ENCODE peak calls at places on chromosomes 1 and 21, in five cellular contexts. S, Y, C, T and K are unnamed samples.
A peak's percentile ranks its signal among the peaks of the same experiment; 100 is the strongest.

GRCh38 chr1:150881331-150882070 is 5.1 kb upstream of the ARNT start:
- DNase-seq in T (no peak), C (no peak), Y (no peak), S (no peak), K (no peak)

GRCh38 chr1:1181938-1182410 is 8.3 kb downstream of the TTLL10 start:
- DNase-seq in S (no peak), C (no peak), Y (no peak), T (peak; percentile 24), K (peak; percentile 1)

GRCh38 chr1:167708940-167709389 is 12.8 kb upstream of the MPZL1 start:
- DNase-seq in S (no peak), C (no peak), Y (no peak), T (no peak), K (no peak)

GRCh38 chr1:195745170-195746009 is 862.9 kb downstream of the KCNT2 start:
- DNase-seq in Y (no peak), C (no peak), T (no peak), S (no peak), K (no peak)

GRCh38 chr1:227317541-227318002 is 720 bp downstream of the CDC42BPA start:
- DNase-seq in T (peak; percentile 71), S (no peak), Y (peak; percentile 65), C (no peak), K (peak; percentile 80)

GRCh38 chr1:234725177-234726132 is 115.5 kb upstream of the IRF2BP2 start:
- DNase-seq in S (no peak), T (no peak), C (peak; percentile 79), Y (peak; percentile 80), K (no peak)

GRCh38 chr1:18151436-18151835 is 43.8 kb downstream of the IGSF21 start:
- DNase-seq in T (no peak), C (no peak), S (no peak), Y (no peak), K (no peak)

GRCh38 chr1:74819062-74819461 is 86.1 kb downstream of the TYW3 start:
- DNase-seq in S (no peak), C (no peak), T (no peak), Y (no peak), K (no peak)

GRCh38 chr1:59298178-59298583 is 1.3 kb downstream of the FGGY start:
- DNase-seq in C (no peak), Y (no peak), S (no peak), T (no peak), K (no peak)

GRCh38 chr21:25929859-25930520 is 195.2 kb downstream of the GABPA start:
- DNase-seq in C (no peak), Y (no peak), T (no peak), S (no peak), K (peak; percentile 18)

GRCh38 chr21:36859744-36860501 is 106.5 kb downstream of the HLCS start:
- DNase-seq in S (no peak), Y (peak; percentile 59), C (peak; percentile 75), T (peak; percentile 85), K (no peak)

GRCh38 chr1:156675271-156675708 is 1.9 kb downstream of the NES start:
- DNase-seq in Y (no peak), S (no peak), T (no peak), C (no peak), K (no peak)

GRCh38 chr1:61078611-61079010 is 3.8 kb upstream of the NFIA start:
- DNase-seq in Y (no peak), S (no peak), C (no peak), T (no peak), K (no peak)

GRCh38 chr1:7247683-7248401 is 462.6 kb downstream of the CAMTA1 start:
- DNase-seq in S (no peak), C (no peak), T (no peak), Y (no peak), K (no peak)

GRCh38 chr1:217525773-217526490 is 105.0 kb downstream of the GPATCH2 start:
- DNase-seq in T (no peak), S (no peak), Y (no peak), C (no peak), K (no peak)

GRCh38 chr1:246726255-246726679 is 2.1 kb downstream of the SCCPDH start:
- DNase-seq in S (no peak), C (no peak), Y (no peak), T (no peak), K (no peak)

GRCh38 chr1:89525169-89525855 is 683 bp downstream of the LRRC8B start:
- DNase-seq in S (peak; percentile 10), T (no peak), Y (peak; percentile 71), C (peak; percentile 56), K (peak; percentile 54)

GRCh38 chr1:44305962-44306422 is 49.1 kb downstream of the ERI3 start:
- DNase-seq in Y (no peak), C (peak; percentile 69), T (no peak), S (no peak), K (no peak)

GRCh38 chr1:78607944-78608343 is 12.3 kb upstream of the IFI44L start:
- DNase-seq in T (peak; percentile 37), S (no peak), C (no peak), Y (no peak), K (no peak)

GRCh38 chr1:36540056-36540455 is 57.3 kb upstream of the CSF3R start:
- DNase-seq in Y (no peak), C (no peak), S (no peak), T (peak; percentile 15), K (no peak)

GRCh38 chr1:72485786-72486185 is 203.4 kb upstream of the NEGR1 start:
- DNase-seq in Y (no peak), S (no peak), T (no peak), C (no peak), K (no peak)

GRCh38 chr1:5509664-5510452 is 482.4 kb downstream of the NPHP4 start:
- DNase-seq in C (peak; percentile 74), T (peak; percentile 78), Y (peak; percentile 65), S (peak; percentile 56), K (peak; percentile 71)

GRCh38 chr1:244315996-244316395 is 135.7 kb downstream of the ADSS2 start:
- DNase-seq in C (peak; percentile 13), S (no peak), Y (no peak), T (no peak), K (no peak)

GRCh38 chr1:43444827-43445225 is 8.9 kb downstream of the HYI start:
- DNase-seq in C (no peak), S (no peak), T (peak; percentile 29), Y (no peak), K (peak; percentile 53)

GRCh38 chr1:224340711-224341384 is 10.9 kb upstream of the NVL start:
- DNase-seq in Y (no peak), T (peak; percentile 76), C (peak; percentile 58), S (no peak), K (peak; percentile 45)

GRCh38 chr1:210455840-210456603 is 127.3 kb downstream of the HHAT start:
- DNase-seq in S (no peak), T (no peak), Y (no peak), C (peak; percentile 42), K (no peak)

GRCh38 chr1:230691615-230692014 is 22.3 kb downstream of the AGT start:
- DNase-seq in Y (no peak), T (no peak), C (no peak), S (no peak), K (no peak)